ENCODE peak calls at places on chromosomes 3 and 15, in ten cellular contexts. C is transverse colon, J is stomach, E is sigmoid colon, K is GM12878, Q is GM12892, W is endothelial cell of umbilical vein, O is esophagus muscularis mucosa, M is GM12891, N is vagina. F is an unnamed sample.
A peak's percentile ranks its signal among the peaks of the same experiment; 100 is the strongest.

GRCh38 chr3:146165370-146165769 is 4.4 kb upstream of the PLOD2 start:
- DNase-seq in E (no peak), K (no peak), W (no peak), M (no peak), J (no peak), Q (no peak), O (no peak), N (no peak), C (no peak), F (no peak)

GRCh38 chr15:54820811-54821210 is 375.9 kb downstream of the RSL24D1 start:
- DNase-seq in E (no peak), M (no peak), N (no peak), C (peak; percentile 7), O (no peak), Q (no peak), K (no peak), J (no peak), W (no peak), F (no peak)

GRCh38 chr3:138774529-138775253 is 60.0 kb downstream of the PIK3CB start:
- DNase-seq in O (no peak), E (peak; percentile 72), C (peak; percentile 48), J (peak; percentile 60), Q (no peak), K (no peak), N (peak; percentile 58), W (peak; percentile 94), M (no peak), F (peak; percentile 45)

GRCh38 chr3:69410301-69410700 is 24.4 kb upstream of the FRMD4B start:
- DNase-seq in K (peak; percentile 61), O (no peak), Q (no peak), J (peak; percentile 75), E (peak; percentile 74), M (peak; percentile 30), C (peak; percentile 80), N (no peak), W (peak; percentile 89), F (peak; percentile 72)

GRCh38 chr3:105827101-105827634 is 41.6 kb downstream of the CBLB start:
- DNase-seq in J (no peak), N (no peak), W (no peak), O (no peak), K (peak; percentile 52), M (no peak), C (no peak), E (no peak), Q (no peak), F (no peak)

GRCh38 chr15:69829974-69830373 is 267.7 kb downstream of the TLE3 start:
- DNase-seq in K (no peak), W (no peak), J (no peak), E (no peak), M (no peak), C (no peak), O (no peak), N (no peak), Q (no peak), F (no peak)

GRCh38 chr3:149955449-149955848 is 15.2 kb downstream of the PFN2 start:
- DNase-seq in W (peak; percentile 22), E (no peak), M (no peak), K (no peak), J (no peak), C (no peak), Q (no peak), O (no peak), N (no peak), F (no peak)

GRCh38 chr3:122942937-122943827 is 84.4 kb downstream of the SEMA5B start:
- DNase-seq in E (no peak), K (no peak), C (peak; percentile 56), N (no peak), M (peak; percentile 68), O (no peak), J (peak; percentile 82), Q (peak; percentile 64), W (peak; percentile 17), F (peak; percentile 57)

GRCh38 chr3:150870406-150870805 is 34.8 kb downstream of the MINDY4B start:
- DNase-seq in K (no peak), M (no peak), W (no peak), Q (no peak), E (no peak), C (no peak), N (no peak), O (no peak), J (no peak), F (no peak)

GRCh38 chr3:16463914-16464313 is 49.6 kb downstream of the RFTN1 start:
- DNase-seq in E (no peak), O (no peak), J (no peak), K (no peak), M (no peak), N (no peak), C (no peak), Q (no peak), W (no peak), F (no peak)

GRCh38 chr3:165854696-165855095 is 17.5 kb upstream of the BCHE start:
- DNase-seq in E (no peak), K (no peak), W (peak; percentile 36), M (no peak), C (no peak), O (no peak), Q (no peak), N (no peak), J (no peak), F (no peak)

GRCh38 chr3:128800241-128801187 is 74.5 kb downstream of the RAB7A start:
- DNase-seq in W (no peak), K (no peak), O (no peak), J (no peak), E (no peak), N (no peak), Q (no peak), M (no peak), C (no peak), F (no peak)

DNA sequence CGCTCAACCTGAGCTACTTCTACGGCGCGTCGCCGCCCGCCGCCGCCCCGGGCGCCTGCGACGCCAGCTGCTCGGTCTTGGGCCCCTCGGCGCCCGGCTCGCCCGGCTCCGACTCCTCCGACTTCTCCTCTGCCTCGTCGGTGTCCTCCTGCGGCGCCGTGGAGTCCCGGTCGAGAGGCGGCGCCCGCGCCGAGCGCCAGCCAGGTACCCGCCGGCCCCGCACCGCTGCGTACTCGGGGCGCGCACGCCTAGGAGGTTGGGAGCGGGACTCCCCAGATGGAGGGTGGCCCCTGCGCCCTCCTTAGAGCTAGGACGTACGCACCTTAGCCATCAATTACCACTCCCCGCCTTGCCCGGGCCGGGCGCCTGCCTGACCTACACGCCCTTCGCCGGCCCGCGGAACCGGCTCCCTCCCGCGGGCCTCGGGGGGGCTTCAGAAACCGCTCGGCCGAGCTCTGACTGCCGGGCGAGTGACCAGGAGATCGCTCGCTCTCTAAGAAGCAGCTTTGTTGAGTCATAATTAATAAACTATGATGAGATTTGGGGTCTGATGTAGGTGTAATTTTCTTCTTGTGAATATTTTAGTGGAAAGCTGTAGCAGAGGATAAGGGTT is 506 bp downstream of the NFKBIZ start:
- DNase-seq in N (no peak), E (peak; percentile 74), K (no peak), W (peak; percentile 40), M (no peak), J (peak; percentile 43), C (peak; percentile 52), O (no peak), Q (no peak), F (no peak)
- TF ChIP-seq POLR2A in N (no peak), E (no peak), K (no peak), W (no peak), M (no peak), J (no peak), C (no peak), O (no peak), Q (no peak), F (no peak)

GRCh38 chr3:72892081-72892763 is 4.4 kb downstream of the GXYLT2 start:
- DNase-seq in W (no peak), M (no peak), J (no peak), O (no peak), E (peak; percentile 80), Q (no peak), K (no peak), N (no peak), C (peak; percentile 27), F (no peak)
- TF ChIP-seq POLR2AphosphoS5 in W (no peak), M (no peak), J (peak; percentile 30), O (peak; percentile 50), E (peak; percentile 43), Q (no peak), K (no peak), N (peak; percentile 84), C (peak; percentile 59), F (peak; percentile 31)

GRCh38 chr3:197901626-197902025 is 48.4 kb upstream of the RPL35A start:
- DNase-seq in Q (no peak), O (peak; percentile 45), K (no peak), M (no peak), N (no peak), J (no peak), C (no peak), E (no peak), W (no peak), F (no peak)
- TF ChIP-seq POLR2A in Q (no peak), O (no peak), K (no peak), M (no peak), N (no peak), J (no peak), C (no peak), E (no peak), W (no peak), F (no peak)

GRCh38 chr3:72290859-72291641 is 506.1 kb upstream of the PROK2 start:
- DNase-seq in N (no peak), C (no peak), W (no peak), J (no peak), K (no peak), E (no peak), M (no peak), O (no peak), Q (no peak), F (no peak)

GRCh38 chr3:72287941-72288340 is 503.0 kb upstream of the PROK2 start:
- DNase-seq in N (no peak), K (no peak), M (no peak), O (no peak), E (no peak), J (no peak), W (no peak), Q (no peak), C (no peak), F (peak; percentile 66)

GRCh38 chr3:72289708-72290104 is 504.8 kb upstream of the PROK2 start:
- DNase-seq in E (no peak), K (no peak), J (no peak), M (no peak), W (no peak), Q (no peak), C (no peak), N (no peak), O (no peak), F (no peak)

GRCh38 chr3:72285483-72285882 is 500.5 kb upstream of the PROK2 start:
- DNase-seq in W (no peak), N (no peak), E (no peak), Q (no peak), K (no peak), J (no peak), C (no peak), M (no peak), O (no peak), F (no peak)

DNA sequence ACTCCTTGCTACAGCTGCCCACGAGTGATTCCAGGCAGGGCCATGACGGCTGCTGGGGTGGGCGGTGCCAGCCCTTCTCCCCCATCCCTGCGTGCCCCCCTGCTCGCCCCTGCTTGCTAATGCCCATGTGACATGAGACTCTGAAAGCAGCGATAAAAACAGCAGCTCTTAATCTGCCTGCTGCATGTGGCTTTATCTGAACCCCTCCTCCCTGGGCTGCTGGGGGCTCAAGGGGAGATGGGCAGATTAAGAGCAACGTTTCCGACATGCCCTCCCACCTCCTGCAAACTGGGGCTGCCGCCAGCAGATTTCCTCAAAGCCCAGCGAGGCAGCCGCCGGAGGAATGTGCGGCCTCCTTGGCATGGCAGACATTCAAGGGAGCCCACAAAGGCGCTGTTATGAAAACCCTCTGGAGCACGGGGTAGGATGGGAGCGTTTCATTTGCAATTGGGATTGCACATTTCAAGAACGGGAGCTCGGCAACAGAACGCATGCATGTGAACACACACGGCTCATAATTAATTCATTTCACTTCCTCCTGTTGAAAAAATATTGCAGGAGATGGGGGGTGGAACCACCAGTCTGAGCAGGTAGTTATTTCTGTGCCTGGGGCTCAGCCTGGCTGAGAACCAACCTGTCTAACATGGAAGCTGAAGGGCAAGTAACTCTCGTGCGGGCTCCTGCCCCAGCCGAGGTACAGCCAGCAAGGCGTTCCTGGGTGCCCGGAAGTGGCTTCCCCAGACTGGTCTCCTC is 504.2 kb upstream of the PROK2 start:
- DNase-seq in O (no peak), Q (peak; percentile 51), E (peak; percentile 70), N (no peak), J (peak; percentile 52), M (peak; percentile 39), C (no peak), K (no peak), W (peak; percentile 38), F (peak; percentile 75)
- TF ChIP-seq POLR2AphosphoS5 in O (peak; percentile 39), Q (no peak), E (no peak), N (no peak), J (no peak), M (no peak), C (no peak), K (no peak), W (no peak), F (no peak)

F was measured in breast epithelium.